ENCODE peak calls at places on chromosome 11, in five cellular contexts. I is adrenal gland; Q is CD8-positive, alpha-beta T cell; F is neuronal stem cell; M is GM23248. X is an unnamed sample.

GRCh38 chr11:124745270-124745834 is 5.6 kb downstream of the NRGN start:
- DNase-seq in F (no peak), I (no peak), Q (no peak), M (no peak), X (no peak)

GRCh38 chr11:2169626-2170570 is 1.7 kb downstream of the TH start:
- DNase-seq in F (no peak), M (no peak), Q (no peak), I (peak; percentile 57), X (no peak)

GRCh38 chr11:77127969-77128691 is at the start of gene MYO7A:
- DNase-seq in I (peak; percentile 96), F (peak; percentile 37), Q (no peak), M (peak; percentile 47), X (no peak)

GRCh38 chr11:69644071-69644961 is 3.4 kb downstream of the CCND1 start:
- DNase-seq in F (no peak), Q (no peak), M (peak; percentile 93), I (peak; percentile 93), X (no peak)

GRCh38 chr11:60810583-60810982 is 25.4 kb downstream of the MS4A10 start:
- DNase-seq in I (no peak), M (no peak), F (no peak), Q (no peak), X (peak; percentile 18)

GRCh38 chr11:17423533-17424310 is 35.3 kb upstream of the KCNJ11 start:
- DNase-seq in M (no peak), I (no peak), Q (no peak), F (no peak), X (no peak)

GRCh38 chr11:108278546-108278945 is 55.7 kb downstream of the ATM start:
- DNase-seq in F (no peak), M (no peak), Q (no peak), I (no peak), X (no peak)

GRCh38 chr11:4092031-4092430 is 2.6 kb upstream of the RRM1 start:
- DNase-seq in F (no peak), Q (no peak), I (no peak), M (no peak), X (no peak)

GRCh38 chr11:43261775-43262174 is 50.0 kb upstream of the API5 start:
- DNase-seq in M (no peak), F (no peak), Q (no peak), I (no peak), X (no peak)

GRCh38 chr11:101453682-101454081 is 130.1 kb downstream of the TRPC6 start:
- DNase-seq in Q (no peak), M (peak; percentile 67), I (no peak), F (no peak), X (no peak)

GRCh38 chr11:65817312-65817814 is 16.4 kb upstream of the SNX32 start:
- DNase-seq in I (no peak), M (no peak), Q (no peak), F (no peak), X (no peak)

GRCh38 chr11:32255876-32256275 is 165.0 kb downstream of the RCN1 start:
- DNase-seq in F (no peak), I (no peak), Q (no peak), M (no peak), X (no peak)

GRCh38 chr11:17026487-17027082 is 12.4 kb upstream of the PLEKHA7 start:
- DNase-seq in Q (no peak), M (no peak), I (no peak), F (no peak), X (no peak)

GRCh38 chr11:132941024-132941646 is 591.2 kb downstream of the OPCML start:
- DNase-seq in F (peak; percentile 23), Q (no peak), M (peak; percentile 63), I (no peak), X (peak; percentile 2)

GRCh38 chr11:69878927-69879733 is 59.9 kb upstream of the FGF3 start:
- DNase-seq in I (no peak), F (no peak), Q (no peak), M (no peak), X (no peak)

DNA sequence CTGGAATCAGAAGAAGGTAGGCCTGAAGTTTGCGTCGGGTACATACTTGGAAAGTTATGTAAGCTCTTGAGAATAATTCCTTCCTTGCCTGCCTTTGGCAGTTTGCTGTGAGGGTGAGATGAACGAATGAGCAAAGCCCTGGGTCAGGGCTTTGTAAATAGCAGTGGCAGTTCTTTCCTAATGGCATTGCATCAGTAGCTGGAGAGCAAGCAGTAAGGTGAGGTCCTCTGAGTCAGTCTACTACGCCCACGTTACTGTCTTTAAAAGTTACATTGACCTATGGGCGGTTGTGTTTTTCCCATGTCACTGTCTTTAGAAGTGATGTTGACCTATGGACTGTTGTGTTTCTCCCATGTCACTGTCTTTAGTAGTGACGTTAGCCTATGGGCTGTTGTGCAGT is 179.1 kb upstream of the E2F8 start:
- DNase-seq in Q (no peak), F (no peak), M (peak; percentile 61), I (no peak), X (no peak)
- H3K4me3 ChIP-seq in Q (no peak overlapping the region), F (no peak overlapping the region), M (peak overlapping the region; percentile 28), I (no peak overlapping the region), X (no peak overlapping the region)

GRCh38 chr11:19345519-19345847 is 104.7 kb upstream of the E2F8 start:
- DNase-seq in F (peak; percentile 38), I (no peak), M (peak; percentile 64), Q (no peak), X (no peak)
- H3K4me3 ChIP-seq in F (peak overlapping the region; percentile 75), I (no peak overlapping the region), M (peak overlapping the region; percentile 77), Q (no peak overlapping the region), X (no peak overlapping the region)

GRCh38 chr11:129374081-129374992 is 1.3 kb upstream of the BARX2 start:
- DNase-seq in Q (no peak), F (peak; percentile 24), M (peak; percentile 36), I (no peak), X (no peak)

GRCh38 chr11:129372609-129373488 is 2.8 kb upstream of the BARX2 start:
- DNase-seq in F (peak; percentile 31), I (no peak), M (peak; percentile 10), Q (no peak), X (no peak)

GRCh38 chr11:129374993-129375721 is 491 bp upstream of the BARX2 start:
- DNase-seq in I (no peak), F (peak; percentile 44), M (peak; percentile 22), Q (no peak), X (no peak)

GRCh38 chr11:129375731-129376657 is at the start of gene BARX2:
- DNase-seq in I (peak; percentile 57), M (peak; percentile 86), F (peak; percentile 74), Q (no peak), X (no peak)

GRCh38 chr11:129373489-129373953 is 2.1 kb upstream of the BARX2 start:
- DNase-seq in M (peak; percentile 59), F (no peak), Q (no peak), I (no peak), X (no peak)
- H3K4me3 ChIP-seq in M (peak overlapping the region; percentile 34), F (no peak overlapping the region), Q (no peak overlapping the region), I (no peak overlapping the region), X (no peak overlapping the region)

GRCh38 chr11:116124916-116125714 is 620.9 kb upstream of the CADM1 start:
- DNase-seq in M (no peak), F (no peak), Q (no peak), I (no peak), X (no peak)
- H3K4me3 ChIP-seq in M (no peak overlapping the region), F (no peak overlapping the region), Q (no peak overlapping the region), I (no peak overlapping the region), X (no peak overlapping the region)

DNA sequence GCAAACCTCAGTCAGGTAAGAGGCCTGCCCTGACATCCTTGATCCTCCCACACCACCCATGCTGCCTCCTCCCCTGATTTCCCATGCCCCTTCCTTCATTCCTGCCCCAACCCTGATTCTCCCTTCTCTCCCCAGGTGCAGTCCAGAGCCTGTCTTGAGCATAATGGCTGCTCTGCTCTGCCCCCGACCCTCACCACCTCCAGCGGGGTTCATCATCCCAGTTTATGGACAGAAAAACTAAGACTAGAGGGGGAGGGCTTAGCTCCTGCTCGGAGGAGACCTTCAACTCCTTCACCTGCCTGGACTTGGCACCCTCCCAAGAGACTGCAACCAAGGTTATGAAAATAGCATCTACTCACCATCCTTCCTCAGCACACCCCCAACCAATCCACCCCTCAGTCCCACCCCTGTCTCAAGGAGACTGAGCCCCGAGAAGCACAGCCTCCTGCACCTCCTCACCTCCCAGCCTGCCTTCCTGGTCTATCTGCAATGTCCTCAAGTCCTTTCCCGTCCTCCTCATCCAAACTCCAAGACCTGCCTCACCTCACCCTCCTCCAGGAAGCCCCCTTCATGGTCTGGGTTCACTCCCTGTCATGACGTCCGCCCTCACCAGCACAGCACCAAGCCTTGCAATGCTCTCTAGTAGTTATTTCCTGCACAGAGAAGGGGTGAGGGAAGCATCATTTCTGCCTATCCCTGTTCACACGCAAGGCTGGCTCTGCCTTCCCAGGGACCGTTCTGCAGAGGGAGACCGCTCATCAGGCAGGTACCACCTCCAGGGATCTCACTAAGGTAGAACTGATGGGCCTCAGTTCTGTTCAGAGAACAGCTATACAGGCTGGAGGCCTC is 103.1 kb downstream of the PDE2A start:
- DNase-seq in Q (no peak), M (no peak), I (peak; percentile 46), F (no peak), X (no peak)
- H3K4me3 ChIP-seq in Q (no peak overlapping the region), M (no peak overlapping the region), I (no peak overlapping the region), F (no peak overlapping the region), X (no peak overlapping the region)

GRCh38 chr11:44575288-44575672 is 9.8 kb downstream of the CD82 start:
- DNase-seq in M (peak; percentile 81), I (no peak), F (no peak), Q (no peak), X (no peak)
- H3K4me3 ChIP-seq in M (no peak overlapping the region), I (no peak overlapping the region), F (no peak overlapping the region), Q (no peak overlapping the region), X (peak overlapping the region; percentile 41)

GRCh38 chr11:34252651-34253050 is 105.2 kb downstream of the ABTB2 start:
- DNase-seq in M (no peak), I (no peak), Q (no peak), F (no peak), X (no peak)

GRCh38 chr11:34249439-34250073 is 108.3 kb downstream of the ABTB2 start:
- DNase-seq in M (no peak), Q (no peak), F (no peak), I (no peak), X (no peak)

GRCh38 chr11:34250732-34251639 is 106.8 kb downstream of the ABTB2 start:
- DNase-seq in M (peak; percentile 80), F (no peak), I (peak; percentile 57), Q (peak; percentile 77), X (peak; percentile 80)

GRCh38 chr11:34252015-34252414 is 105.8 kb downstream of the ABTB2 start:
- DNase-seq in M (no peak), I (no peak), F (no peak), Q (no peak), X (no peak)

DNA sequence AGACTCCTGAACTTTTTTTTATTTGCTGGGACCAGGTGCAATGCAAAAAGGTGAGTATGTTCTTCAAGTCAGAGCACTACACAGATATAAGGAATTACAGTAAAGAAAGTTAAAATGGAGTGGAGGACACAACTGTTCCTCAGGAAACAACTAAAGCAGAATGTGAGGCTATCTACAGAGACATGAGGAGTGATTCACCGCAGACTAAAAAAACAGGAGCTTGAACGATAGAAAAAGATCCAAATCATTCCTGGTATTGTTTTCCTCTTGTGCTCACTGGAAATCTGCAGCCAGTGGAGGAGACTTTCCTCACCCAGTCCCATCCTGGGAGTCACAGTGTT is 106.2 kb downstream of the ABTB2 start:
- DNase-seq in Q (no peak), M (peak; percentile 74), F (no peak), I (no peak), X (no peak)
- H3K4me3 ChIP-seq in Q (peak overlapping the region; percentile 47), M (peak overlapping the region; percentile 60), F (no peak overlapping the region), I (no peak overlapping the region), X (no peak overlapping the region)

GRCh38 chr11:28702450-28702790 is 594.2 kb downstream of the METTL15 start:
- DNase-seq in I (no peak), F (no peak), M (peak; percentile 15), Q (no peak), X (no peak)
- H3K4me3 ChIP-seq in I (no peak overlapping the region), F (no peak overlapping the region), M (no peak overlapping the region), Q (no peak overlapping the region), X (no peak overlapping the region)

X was measured in Jurkat, Clone E6-1.